ENCODE peak calls at places on chromosome 17, in seven cellular contexts. H, A, W, V, L, E and Y are unnamed samples. For H3K9me3, the result is how much of the 10 kb centered on the place peaks cover.

GRCh38 chr17:61425682-61426481 is 26.2 kb downstream of the TBX2 start:
- DNase-seq in E (no peak), A (no peak), L (no peak), V (no peak), W (no peak), H (no peak), Y (no peak)

GRCh38 chr17:5667871-5668270 is 83.6 kb upstream of the NLRP1 start:
- DNase-seq in W (no peak), H (no peak), A (no peak), V (peak), E (no peak), L (no peak), Y (no peak)

GRCh38 chr17:29176500-29177351 is 3.5 kb downstream of the MYO18A start:
- DNase-seq in V (peak), H (peak), A (peak), L (peak), E (peak), W (peak), Y (no peak)

GRCh38 chr17:68794636-68795503 is 160.3 kb downstream of the ABCA8 start:
- DNase-seq in W (no peak), E (no peak), V (peak), A (peak), L (no peak), H (no peak), Y (peak)

GRCh38 chr17:1143573-1143972 is 36.2 kb downstream of the ABR start:
- DNase-seq in L (no peak), V (peak), W (no peak), E (peak), A (peak), H (no peak), Y (no peak)

GRCh38 chr17:56322991-56323390 is 169.7 kb downstream of the ANKFN1 start:
- DNase-seq in W (no peak), H (no peak), A (no peak), V (no peak), E (no peak), L (no peak), Y (no peak)

GRCh38 chr17:17798573-17799255 is 38.1 kb downstream of the SREBF1 start:
- DNase-seq in E (no peak), L (no peak), A (no peak), W (no peak), H (no peak), V (no peak), Y (no peak)

GRCh38 chr17:18225562-18226283 is at the start of gene LLGL1:
- DNase-seq in A (peak), V (peak), L (no peak), E (no peak), H (peak), W (no peak), Y (no peak)

GRCh38 chr17:50133769-50134099 is 3.8 kb upstream of the SAMD14 start:
- DNase-seq in W (no peak), A (no peak), V (no peak), E (no peak), H (peak), L (no peak), Y (no peak)

GRCh38 chr17:39064374-39064773 is 87.1 kb downstream of the PLXDC1 start:
- DNase-seq in L (peak), A (peak), H (peak), W (no peak), E (no peak), V (no peak), Y (peak)

GRCh38 chr17:6162216-6162615 is 92.0 kb downstream of the WSCD1 start:
- DNase-seq in W (no peak), L (no peak), E (no peak), A (no peak), H (no peak), V (no peak), Y (no peak)

GRCh38 chr17:19328441-19329061 is 34.0 kb downstream of the B9D1 start:
- DNase-seq in E (no peak), A (no peak), H (peak), V (no peak), L (no peak), W (no peak), Y (no peak)

GRCh38 chr17:45732926-45733505 is 51.1 kb upstream of the CRHR1 start:
- DNase-seq in A (no peak), L (no peak), W (no peak), H (no peak), V (no peak), E (no peak), Y (no peak)

GRCh38 chr17:37373530-37374159 is 2.1 kb upstream of the C17orf78 start:
- DNase-seq in W (no peak), A (peak), H (no peak), L (peak), V (peak), E (peak), Y (peak)

GRCh38 chr17:7557825-7558543 is 566 bp upstream of the TNFSF13 start:
- DNase-seq in E (peak), L (peak), W (peak), H (peak), A (peak), V (peak), Y (no peak)

GRCh38 chr17:17931159-17931558 is 41.0 kb downstream of the TOM1L2 start:
- DNase-seq in V (no peak), L (no peak), A (no peak), E (no peak), W (no peak), H (no peak), Y (no peak)

GRCh38 chr17:62704381-62704971 is 77.0 kb downstream of the MRC2 start:
- DNase-seq in H (peak), L (peak), W (peak), V (peak), A (peak), E (peak), Y (no peak)

GRCh38 chr17:2955931-2956582 is 107.3 kb downstream of the OR1D5 start:
- DNase-seq in A (no peak), V (no peak), H (peak), L (no peak), W (peak), E (no peak), Y (no peak)
- H3K9me3 ChIP-seq in A (under half), V (under half), H (under half), L (under half), W (under half), E (under half), Y (under half)

GRCh38 chr17:59346876-59347407 is 15.5 kb downstream of the YPEL2 start:
- DNase-seq in E (no peak), W (no peak), A (no peak), V (no peak), L (no peak), H (no peak), Y (no peak)
- H3K9me3 ChIP-seq in E (under half), W (under half), A (under half), V (under half), L (under half), H (under half), Y (under half)

GRCh38 chr17:16551878-16552636 is 16.9 kb downstream of the ZNF287 start:
- DNase-seq in H (no peak), W (no peak), E (no peak), A (no peak), L (no peak), V (no peak), Y (no peak)

GRCh38 chr17:16552637-16553045 is 16.4 kb downstream of the ZNF287 start:
- DNase-seq in A (no peak), E (no peak), H (no peak), W (no peak), V (no peak), L (no peak), Y (no peak)
- H3K9me3 ChIP-seq in A (under half), E (under half), H (half or more), W (half or more), V (half or more), L (half or more), Y (under half)

GRCh38 chr17:67353929-67354557 is 12.3 kb downstream of the PSMD12 start:
- DNase-seq in V (peak), E (no peak), A (no peak), W (no peak), L (no peak), H (no peak), Y (no peak)
- H3K9me3 ChIP-seq in V (under half), E (under half), A (under half), W (under half), L (under half), H (under half), Y (under half)

GRCh38 chr17:41144846-41145245 is 4.5 kb upstream of the KRTAP4-6 start:
- DNase-seq in W (no peak), H (no peak), A (no peak), L (no peak), E (no peak), V (peak), Y (no peak)

GRCh38 chr17:41145261-41145660 is 4.4 kb downstream of the KRTAP4-5 start:
- DNase-seq in H (no peak), E (no peak), A (no peak), W (no peak), V (peak), L (no peak), Y (no peak)

GRCh38 chr17:41141361-41141760 is 1.0 kb upstream of the KRTAP4-6 start:
- DNase-seq in V (no peak), L (no peak), H (no peak), E (no peak), A (no peak), W (no peak), Y (no peak)

DNA sequence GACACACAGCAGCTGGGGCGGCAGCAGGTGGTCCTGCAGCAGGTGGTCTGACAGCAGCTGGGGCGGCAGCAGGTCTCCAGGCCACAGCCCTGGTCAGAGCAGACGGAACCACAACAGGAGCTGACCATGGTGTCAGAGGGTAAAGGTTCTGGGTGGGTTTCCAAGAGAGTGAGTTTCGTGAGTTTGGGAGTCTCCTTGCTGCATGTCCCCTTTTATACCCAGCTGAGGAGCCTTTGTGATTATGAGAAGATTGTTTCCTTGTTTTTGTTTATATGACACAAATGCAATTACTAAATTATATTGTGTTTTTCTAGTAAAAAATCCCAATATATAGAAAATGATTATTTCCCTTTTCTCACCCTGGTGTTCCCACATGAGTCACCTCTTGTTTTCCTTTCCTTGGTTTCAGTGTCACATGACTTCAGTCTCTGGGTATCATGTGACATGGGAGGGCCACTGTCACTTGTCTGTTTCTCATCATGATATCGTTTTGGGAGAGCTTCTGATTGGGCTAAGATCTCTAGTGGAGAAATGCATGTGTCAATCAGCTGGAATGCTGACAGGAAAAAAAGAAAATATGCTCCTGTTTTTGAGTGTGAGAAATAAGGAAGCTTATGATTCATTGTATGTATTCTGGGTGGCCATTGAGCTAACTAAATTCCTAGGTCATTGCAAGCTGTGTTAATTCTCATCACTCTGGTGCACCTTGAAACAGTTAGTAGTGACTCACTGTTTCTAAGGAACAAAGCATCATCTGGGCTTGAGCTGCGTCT is at the start of gene KRTAP4-6:
- DNase-seq in A (peak), L (peak), E (no peak), W (no peak), H (no peak), V (no peak), Y (peak)
- H3K9me3 ChIP-seq in A (under half), L (under half), E (under half), W (under half), H (under half), V (under half), Y (under half)

GRCh38 chr17:73875346-73875745 is 231.1 kb upstream of the SDK2 start:
- DNase-seq in W (no peak), H (no peak), E (no peak), L (no peak), V (no peak), A (no peak), Y (no peak)
- H3K9me3 ChIP-seq in W (under half), H (under half), E (under half), L (under half), V (under half), A (under half), Y (under half)

GRCh38 chr17:70478883-70479282 is 309.6 kb downstream of the KCNJ2 start:
- DNase-seq in W (no peak), L (no peak), V (no peak), A (no peak), E (no peak), H (no peak), Y (no peak)
- H3K9me3 ChIP-seq in W (under half), L (under half), V (under half), A (under half), E (under half), H (under half), Y (under half)

GRCh38 chr17:70338946-70339354 is 169.6 kb downstream of the KCNJ2 start:
- DNase-seq in W (no peak), L (no peak), E (no peak), A (no peak), H (no peak), V (no peak), Y (no peak)
- H3K9me3 ChIP-seq in W (under half), L (under half), E (under half), A (under half), H (under half), V (under half), Y (under half)

GRCh38 chr17:59466943-59467801 is 98.2 kb upstream of the DHX40 start:
- DNase-seq in W (no peak), V (no peak), A (no peak), L (no peak), E (no peak), H (no peak), Y (no peak)

GRCh38 chr17:59465949-59466307 is 99.5 kb upstream of the DHX40 start:
- DNase-seq in E (no peak), V (no peak), A (no peak), H (no peak), L (no peak), W (no peak), Y (no peak)

GRCh38 chr17:59469786-59470485 is 95.5 kb upstream of the DHX40 start:
- DNase-seq in W (no peak), V (no peak), A (no peak), H (no peak), E (no peak), L (no peak), Y (no peak)

GRCh38 chr17:59476413-59476812 is 89.0 kb upstream of the DHX40 start:
- DNase-seq in H (no peak), A (no peak), W (no peak), V (no peak), L (no peak), E (no peak), Y (no peak)

GRCh38 chr17:59470624-59471297 is 94.6 kb upstream of the DHX40 start:
- DNase-seq in W (no peak), L (no peak), E (no peak), H (no peak), A (no peak), V (no peak), Y (no peak)
- H3K9me3 ChIP-seq in W (under half), L (under half), E (under half), H (under half), A (under half), V (under half), Y (under half)

GRCh38 chr17:31645351-31645750 is 213.7 kb downstream of the COPRS start:
- DNase-seq in H (no peak), V (no peak), E (no peak), L (no peak), W (no peak), A (no peak), Y (no peak)

GRCh38 chr17:31649302-31649701 is 209.7 kb downstream of the COPRS start:
- DNase-seq in A (no peak), H (no peak), W (no peak), L (no peak), E (no peak), V (no peak), Y (no peak)

GRCh38 chr17:31650756-31651520 is 208.1 kb downstream of the COPRS start:
- DNase-seq in E (no peak), A (no peak), V (no peak), H (no peak), L (no peak), W (no peak), Y (no peak)

DNA sequence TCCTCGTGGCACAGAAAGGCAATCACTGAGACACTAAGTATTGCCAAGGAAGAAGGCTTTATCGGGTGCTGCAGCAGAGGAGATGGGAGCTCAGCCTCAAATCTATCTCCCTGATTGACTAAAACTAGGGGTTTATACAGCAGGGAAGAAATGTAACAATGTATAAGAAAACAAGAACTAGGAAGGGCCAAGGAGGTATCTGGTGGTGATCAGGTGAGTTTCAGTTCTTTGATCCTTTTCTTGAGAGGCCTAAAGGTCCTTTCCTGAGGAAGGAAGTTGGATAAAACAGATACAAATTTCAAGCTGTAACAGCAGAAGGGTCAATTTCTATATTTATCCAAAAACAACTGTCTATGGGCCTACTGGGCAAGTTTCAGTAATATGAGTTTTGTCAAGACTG is 212.4 kb downstream of the COPRS start:
- DNase-seq in H (no peak), V (no peak), E (no peak), L (no peak), W (no peak), A (no peak), Y (no peak)
- H3K9me3 ChIP-seq in H (under half), V (under half), E (under half), L (under half), W (under half), A (under half), Y (under half)